ENCODE peak calls at places on chromosomes 5 and 9, in five cellular contexts. Q, L, T, C and Y are unnamed samples.

GRCh38 chr9:34744295-34745221 is 34.6 kb upstream of the CCL21 start:
- DNase-seq in Q (peak), L (no peak), T (no peak), C (no peak), Y (peak)

GRCh38 chr9:5563886-5564285 is 53.6 kb downstream of the PDCD1LG2 start:
- DNase-seq in Q (peak), L (no peak), T (no peak), C (no peak), Y (no peak)

GRCh38 chr5:96718635-96719077 is 56.5 kb downstream of the CAST start:
- DNase-seq in Q (no peak), L (no peak), T (no peak), C (peak), Y (no peak)

GRCh38 chr5:39513236-39513635 is 88.5 kb upstream of the DAB2 start:
- DNase-seq in Q (peak), L (no peak), T (no peak), C (no peak), Y (no peak)

GRCh38 chr5:113331201-113331551 is 103.6 kb downstream of the TSSK1B start:
- DNase-seq in Q (peak), L (no peak), T (no peak), C (no peak), Y (peak)

GRCh38 chr5:5374034-5374715 is 48.3 kb upstream of the ICE1 start:
- DNase-seq in Q (peak), L (no peak), T (no peak), C (no peak), Y (peak)

GRCh38 chr9:38066167-38066906 is 2.7 kb downstream of the SHB start:
- DNase-seq in Q (no peak), L (no peak), T (no peak), C (no peak), Y (no peak)

GRCh38 chr5:2556375-2556966 is 195.0 kb downstream of the IRX2 start:
- DNase-seq in Q (no peak), L (no peak), T (no peak), C (no peak), Y (no peak)

GRCh38 chr9:135921749-135922310 is 14.5 kb upstream of the CAMSAP1 start:
- DNase-seq in Q (no peak), L (no peak), T (no peak), C (no peak), Y (no peak)

GRCh38 chr9:14349141-14349817 is 35.3 kb upstream of the NFIB start:
- DNase-seq in Q (no peak), L (no peak), T (no peak), C (no peak), Y (no peak)

GRCh38 chr5:60161340-60161934 is 267.9 kb upstream of the PDE4D start:
- DNase-seq in Q (peak), L (no peak), T (no peak), C (peak), Y (peak)

GRCh38 chr9:91534374-91534773 is 110.7 kb upstream of the NFIL3 start:
- DNase-seq in Q (peak), L (no peak), T (no peak), C (no peak), Y (peak)

GRCh38 chr5:1886634-1887399 is 4.1 kb upstream of the IRX4 start:
- DNase-seq in Q (no peak), L (no peak), T (no peak), C (no peak), Y (no peak)